ENCODE peak calls at places on chromosomes 5 and 9, in seven cellular contexts. R is dorsolateral prefrontal cortex, B is IMR-90, W is uterus, Q is WERI-Rb-1, F is cardiac fibroblast, N is mammary epithelial cell. S is an unnamed sample.
A peak's percentile ranks its signal among the peaks of the same experiment; 100 is the strongest.

GRCh38 chr5:2177244-2177643 is 294.5 kb upstream of the IRX4 start:
- DNase-seq in R (no peak), B (no peak), W (no peak), Q (no peak), F (no peak), N (no peak), S (no peak)

GRCh38 chr9:96859461-96860198 is 5.3 kb upstream of the ZNF782 start:
- DNase-seq in R (no peak), B (peak; percentile 76), W (no peak), Q (peak; percentile 91), F (peak; percentile 56), N (peak; percentile 98), S (peak; percentile 99)

GRCh38 chr9:111598730-111599091 is 736 bp downstream of the PTGR1 start:
- DNase-seq in R (no peak), B (peak; percentile 62), W (peak; percentile 69), Q (peak; percentile 29), F (peak; percentile 74), N (peak; percentile 54), S (no peak)

GRCh38 chr5:68226564-68227073 is 11.1 kb downstream of the PIK3R1 start:
- DNase-seq in R (no peak), B (no peak), W (no peak), Q (no peak), F (no peak), N (no peak), S (no peak)

GRCh38 chr5:176803943-176804498 is 6.3 kb upstream of the UNC5A start:
- DNase-seq in R (no peak), B (peak; percentile 26), W (no peak), Q (no peak), F (peak; percentile 55), N (peak; percentile 43), S (no peak)

GRCh38 chr5:133393776-133394476 is 218.4 kb downstream of the FSTL4 start:
- DNase-seq in R (peak; percentile 30), B (no peak), W (no peak), Q (no peak), F (no peak), N (no peak), S (no peak)

GRCh38 chr5:14460844-14461398 is 120.7 kb upstream of the OTULINL start:
- DNase-seq in R (no peak), B (no peak), W (no peak), Q (no peak), F (no peak), N (no peak), S (no peak)

GRCh38 chr5:143562935-143563334 is 159.4 kb upstream of the NR3C1 start:
- DNase-seq in R (no peak), B (peak; percentile 86), W (no peak), Q (no peak), F (peak; percentile 95), N (no peak), S (no peak)

GRCh38 chr9:89442501-89442978 is 55.4 kb downstream of the SEMA4D start:
- DNase-seq in R (no peak), B (no peak), W (no peak), Q (no peak), F (no peak), N (no peak), S (no peak)

GRCh38 chr5:16600949-16601348 is 15.8 kb downstream of the RETREG1 start:
- DNase-seq in R (no peak), B (no peak), W (no peak), Q (no peak), F (peak; percentile 36), N (no peak), S (no peak)

GRCh38 chr5:102152906-102153787 is 142.9 kb downstream of the SLCO4C1 start:
- DNase-seq in R (no peak), B (no peak), W (no peak), Q (peak; percentile 18), F (peak; percentile 28), N (peak; percentile 1), S (no peak)

GRCh38 chr5:41831155-41831554 is 39.1 kb downstream of the OXCT1 start:
- DNase-seq in R (no peak), B (no peak), W (no peak), Q (no peak), F (no peak), N (no peak), S (no peak)

GRCh38 chr9:34381323-34381722 is 4.6 kb upstream of the MYORG start:
- DNase-seq in R (peak; percentile 54), B (no peak), W (no peak), Q (no peak), F (no peak), N (no peak), S (no peak)

GRCh38 chr9:98563997-98564396 is 144.7 kb downstream of the GABBR2 start:
- DNase-seq in R (no peak), B (no peak), W (no peak), Q (no peak), F (no peak), N (no peak), S (no peak)

GRCh38 chr9:6925841-6926240 is 168.1 kb downstream of the KDM4C start:
- DNase-seq in R (no peak), B (no peak), W (no peak), Q (peak; percentile 76), F (no peak), N (no peak), S (peak; percentile 91)

GRCh38 chr9:128073260-128073886 is 5.3 kb downstream of the SLC25A25 start:
- DNase-seq in R (no peak), B (peak; percentile 46), W (peak; percentile 61), Q (no peak), F (no peak), N (no peak), S (no peak)

GRCh38 chr5:154179846-154180710 is 10.5 kb upstream of the GALNT10 start:
- DNase-seq in R (no peak), B (peak; percentile 67), W (no peak), Q (peak; percentile 40), F (peak; percentile 73), N (peak; percentile 30), S (no peak)

GRCh38 chr5:31935702-31936347 is 238.3 kb downstream of the GOLPH3 start:
- DNase-seq in R (no peak), B (no peak), W (peak; percentile 38), Q (no peak), F (peak; percentile 12), N (no peak), S (no peak)
- H3K4me3 ChIP-seq in R (peak overlapping the region; percentile 22), B (no peak overlapping the region), W (peak overlapping the region; percentile 35), Q (no peak overlapping the region), F (no peak overlapping the region), N (no peak overlapping the region), S (no peak overlapping the region)

GRCh38 chr5:151517122-151517920 is 69.9 kb downstream of the SLC36A1 start:
- DNase-seq in R (no peak), B (no peak), W (no peak), Q (no peak), F (no peak), N (no peak), S (no peak)

GRCh38 chr5:151523335-151523734 is 67.8 kb downstream of the FAT2 start:
- DNase-seq in R (no peak), B (peak; percentile 55), W (no peak), Q (peak; percentile 55), F (peak; percentile 69), N (peak; percentile 59), S (peak; percentile 3)

GRCh38 chr5:151520294-151520693 is 70.8 kb downstream of the FAT2 start:
- DNase-seq in R (no peak), B (no peak), W (no peak), Q (no peak), F (no peak), N (no peak), S (no peak)
- TF ChIP-seq CTCF in R (no peak), B (peak; percentile 2), W (no peak), Q (peak; percentile 34), F (no peak), N (no peak), S (no peak)

DNA sequence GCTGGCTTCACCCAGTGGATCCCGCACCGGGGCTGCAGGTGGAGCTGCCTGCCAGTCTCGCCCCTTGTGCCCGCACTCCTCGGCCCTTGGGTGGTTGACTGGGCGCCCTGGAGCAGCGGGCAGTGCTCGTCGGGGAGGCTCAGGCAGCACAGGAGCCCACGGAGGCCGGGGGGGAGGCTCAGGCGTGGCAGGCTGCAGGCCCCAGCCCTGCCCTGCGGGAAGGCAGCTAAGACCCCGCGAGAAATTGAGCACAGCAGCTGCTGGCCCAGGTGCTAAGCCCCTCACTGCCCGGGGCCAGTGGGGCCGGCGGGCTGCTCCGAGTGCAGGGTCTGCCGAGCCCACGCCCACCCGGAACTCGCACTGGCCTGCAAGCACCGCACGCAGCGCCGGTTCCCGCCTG is 3.7 kb upstream of the ADAMTS6 start:
- DNase-seq in R (no peak), B (no peak), W (no peak), Q (no peak), F (no peak), N (no peak), S (no peak)
- H3K4me3 ChIP-seq in R (no peak overlapping the region), B (no peak overlapping the region), W (no peak overlapping the region), Q (no peak overlapping the region), F (no peak overlapping the region), N (no peak overlapping the region), S (no peak overlapping the region)

GRCh38 chr9:101635473-101635872 is 40.7 kb upstream of the PPP3R2 start:
- DNase-seq in R (no peak), B (no peak), W (no peak), Q (no peak), F (no peak), N (no peak), S (no peak)
- TF ChIP-seq CTCF in R (no peak), B (no peak), W (no peak), Q (no peak), F (no peak), N (no peak), S (no peak)

GRCh38 chr9:72936679-72937078 is 16.2 kb downstream of the ALDH1A1 start:
- DNase-seq in R (no peak), B (no peak), W (no peak), Q (no peak), F (no peak), N (no peak), S (no peak)
- H3K4me3 ChIP-seq in R (no peak overlapping the region), B (no peak overlapping the region), W (no peak overlapping the region), Q (no peak overlapping the region), F (no peak overlapping the region), N (no peak overlapping the region), S (no peak overlapping the region)

S was measured in retinal pigment epithelial cell.